ENCODE peak calls at places on chromosomes 2 and 18, in eight cellular contexts. One of them, this sample, is unnamed.

GRCh38 chr2:207045531-207045930 is 106.2 kb downstream of the CPO start:
- DNase-seq in WTC11: no peak
- DNase-seq in EL: no peak
- DNase-seq in progenitor cell of endocrine pancreas: no peak
- DNase-seq in nucleus accumbens: no peak
- DNase-seq in Panc1: no peak
- DNase-seq in iPS-NIHi11: no peak
- DNase-seq in activated T-cell treated with anti-CD3 and anti-CD28 coated beads for 1 hour: no peak
- DNase-seq in this sample: no peak

GRCh38 chr18:36496022-36496421 is 198.5 kb downstream of the FHOD3 start:
- DNase-seq in WTC11: no peak
- DNase-seq in EL: no peak
- DNase-seq in activated T-cell treated with anti-CD3 and anti-CD28 coated beads for 1 hour: no peak
- DNase-seq in progenitor cell of endocrine pancreas: no peak
- DNase-seq in nucleus accumbens: no peak
- DNase-seq in iPS-NIHi11: no peak
- DNase-seq in Panc1: no peak
- DNase-seq in this sample: no peak

GRCh38 chr2:32847734-32848133 is 99.0 kb upstream of the LTBP1 start:
- DNase-seq in activated T-cell treated with anti-CD3 and anti-CD28 coated beads for 1 hour: no peak
- DNase-seq in WTC11: no peak
- DNase-seq in progenitor cell of endocrine pancreas: no peak
- DNase-seq in iPS-NIHi11: no peak
- DNase-seq in Panc1: no peak
- DNase-seq in nucleus accumbens: no peak
- DNase-seq in EL: no peak
- DNase-seq in this sample: no peak

GRCh38 chr18:49400398-49401072 is 59.9 kb downstream of the DYM start:
- DNase-seq in progenitor cell of endocrine pancreas: no peak
- DNase-seq in WTC11: no peak
- DNase-seq in activated T-cell treated with anti-CD3 and anti-CD28 coated beads for 1 hour: no peak
- DNase-seq in Panc1: no peak
- DNase-seq in EL: no peak
- DNase-seq in iPS-NIHi11: no peak
- DNase-seq in nucleus accumbens: no peak
- DNase-seq in this sample: no peak

GRCh38 chr2:104944495-104944894 is 90.6 kb downstream of the POU3F3 start:
- DNase-seq in activated T-cell treated with anti-CD3 and anti-CD28 coated beads for 1 hour: no peak
- DNase-seq in nucleus accumbens: no peak
- DNase-seq in EL: peak
- DNase-seq in Panc1: peak
- DNase-seq in iPS-NIHi11: peak
- DNase-seq in WTC11: peak
- DNase-seq in progenitor cell of endocrine pancreas: no peak
- DNase-seq in this sample: no peak

GRCh38 chr2:196949116-196949515 is 22.6 kb upstream of the PGAP1 start:
- DNase-seq in Panc1: no peak
- DNase-seq in progenitor cell of endocrine pancreas: no peak
- DNase-seq in activated T-cell treated with anti-CD3 and anti-CD28 coated beads for 1 hour: no peak
- DNase-seq in nucleus accumbens: no peak
- DNase-seq in EL: no peak
- DNase-seq in WTC11: no peak
- DNase-seq in iPS-NIHi11: no peak
- DNase-seq in this sample: no peak

GRCh38 chr2:97718942-97719341 is 5.6 kb downstream of the ZAP70 start:
- DNase-seq in WTC11: no peak
- DNase-seq in Panc1: no peak
- DNase-seq in activated T-cell treated with anti-CD3 and anti-CD28 coated beads for 1 hour: no peak
- DNase-seq in progenitor cell of endocrine pancreas: no peak
- DNase-seq in nucleus accumbens: no peak
- DNase-seq in EL: no peak
- DNase-seq in iPS-NIHi11: no peak
- DNase-seq in this sample: no peak

GRCh38 chr2:195498176-195498575 is 158.8 kb upstream of the SLC39A10 start:
- DNase-seq in nucleus accumbens: no peak
- DNase-seq in iPS-NIHi11: peak
- DNase-seq in WTC11: peak
- DNase-seq in activated T-cell treated with anti-CD3 and anti-CD28 coated beads for 1 hour: peak
- DNase-seq in EL: peak
- DNase-seq in Panc1: no peak
- DNase-seq in progenitor cell of endocrine pancreas: no peak
- DNase-seq in this sample: peak

GRCh38 chr2:189293164-189293563 is 113.6 kb upstream of the COL5A2 start:
- DNase-seq in activated T-cell treated with anti-CD3 and anti-CD28 coated beads for 1 hour: no peak
- DNase-seq in WTC11: no peak
- DNase-seq in Panc1: no peak
- DNase-seq in nucleus accumbens: no peak
- DNase-seq in iPS-NIHi11: no peak
- DNase-seq in progenitor cell of endocrine pancreas: no peak
- DNase-seq in EL: peak
- DNase-seq in this sample: no peak

GRCh38 chr18:10410472-10411300 is 43.7 kb upstream of the APCDD1 start:
- DNase-seq in Panc1: no peak
- DNase-seq in nucleus accumbens: no peak
- DNase-seq in WTC11: no peak
- DNase-seq in EL: no peak
- DNase-seq in progenitor cell of endocrine pancreas: no peak
- DNase-seq in activated T-cell treated with anti-CD3 and anti-CD28 coated beads for 1 hour: no peak
- DNase-seq in iPS-NIHi11: no peak
- DNase-seq in this sample: no peak

GRCh38 chr2:109129921-109130725 is 1.1 kb downstream of the SH3RF3 start:
- DNase-seq in activated T-cell treated with anti-CD3 and anti-CD28 coated beads for 1 hour: no peak
- DNase-seq in Panc1: no peak
- DNase-seq in EL: peak
- DNase-seq in progenitor cell of endocrine pancreas: no peak
- DNase-seq in nucleus accumbens: no peak
- DNase-seq in WTC11: no peak
- DNase-seq in iPS-NIHi11: no peak
- DNase-seq in this sample: no peak

GRCh38 chr2:37323176-37323575 is 1.5 kb downstream of the PRKD3 start:
- DNase-seq in iPS-NIHi11: no peak
- DNase-seq in progenitor cell of endocrine pancreas: no peak
- DNase-seq in WTC11: no peak
- DNase-seq in nucleus accumbens: no peak
- DNase-seq in EL: peak
- DNase-seq in activated T-cell treated with anti-CD3 and anti-CD28 coated beads for 1 hour: no peak
- DNase-seq in Panc1: no peak
- DNase-seq in this sample: no peak

GRCh38 chr2:212638694-212639093 is 100.1 kb upstream of the ERBB4 start:
- DNase-seq in progenitor cell of endocrine pancreas: no peak
- DNase-seq in iPS-NIHi11: no peak
- DNase-seq in EL: no peak
- DNase-seq in activated T-cell treated with anti-CD3 and anti-CD28 coated beads for 1 hour: no peak
- DNase-seq in WTC11: no peak
- DNase-seq in Panc1: no peak
- DNase-seq in nucleus accumbens: no peak
- DNase-seq in this sample: no peak

GRCh38 chr2:152298754-152299153 is 36.2 kb upstream of the FMNL2 start:
- DNase-seq in progenitor cell of endocrine pancreas: no peak
- DNase-seq in EL: peak
- DNase-seq in iPS-NIHi11: no peak
- DNase-seq in activated T-cell treated with anti-CD3 and anti-CD28 coated beads for 1 hour: no peak
- DNase-seq in Panc1: no peak
- DNase-seq in nucleus accumbens: no peak
- DNase-seq in WTC11: no peak
- DNase-seq in this sample: no peak

GRCh38 chr18:50906843-50907242 is 27.9 kb downstream of the ME2 start:
- DNase-seq in activated T-cell treated with anti-CD3 and anti-CD28 coated beads for 1 hour: no peak
- DNase-seq in iPS-NIHi11: no peak
- DNase-seq in progenitor cell of endocrine pancreas: no peak
- DNase-seq in nucleus accumbens: no peak
- DNase-seq in EL: no peak
- DNase-seq in Panc1: no peak
- DNase-seq in WTC11: no peak
- DNase-seq in this sample: no peak

GRCh38 chr2:240325654-240326031 is 109.8 kb upstream of the GPC1 start:
- DNase-seq in progenitor cell of endocrine pancreas: no peak
- DNase-seq in Panc1: no peak
- DNase-seq in EL: no peak
- DNase-seq in iPS-NIHi11: no peak
- DNase-seq in WTC11: no peak
- DNase-seq in activated T-cell treated with anti-CD3 and anti-CD28 coated beads for 1 hour: no peak
- DNase-seq in nucleus accumbens: no peak
- DNase-seq in this sample: no peak

GRCh38 chr2:96537066-96537733 is 648 bp downstream of the ARID5A start:
- DNase-seq in nucleus accumbens: no peak
- DNase-seq in EL: peak
- DNase-seq in iPS-NIHi11: no peak
- DNase-seq in activated T-cell treated with anti-CD3 and anti-CD28 coated beads for 1 hour: peak
- DNase-seq in Panc1: no peak
- DNase-seq in progenitor cell of endocrine pancreas: no peak
- DNase-seq in WTC11: peak
- DNase-seq in this sample: no peak

GRCh38 chr2:101440127-101440738 is 34.7 kb downstream of the RFX8 start:
- DNase-seq in WTC11: no peak
- DNase-seq in iPS-NIHi11: no peak
- DNase-seq in progenitor cell of endocrine pancreas: no peak
- DNase-seq in EL: no peak
- DNase-seq in Panc1: no peak
- DNase-seq in nucleus accumbens: no peak
- DNase-seq in activated T-cell treated with anti-CD3 and anti-CD28 coated beads for 1 hour: no peak
- DNase-seq in this sample: no peak

GRCh38 chr2:109447251-109447661 is 166.5 kb downstream of the SEPTIN10 start:
- DNase-seq in activated T-cell treated with anti-CD3 and anti-CD28 coated beads for 1 hour: no peak
- DNase-seq in nucleus accumbens: no peak
- DNase-seq in EL: peak
- DNase-seq in progenitor cell of endocrine pancreas: no peak
- DNase-seq in iPS-NIHi11: no peak
- DNase-seq in Panc1: no peak
- DNase-seq in WTC11: no peak
- DNase-seq in this sample: no peak

GRCh38 chr2:111168528-111168929 is 47.8 kb downstream of the BCL2L11 start:
- DNase-seq in progenitor cell of endocrine pancreas: no peak
- DNase-seq in nucleus accumbens: no peak
- DNase-seq in Panc1: peak
- DNase-seq in EL: peak
- DNase-seq in activated T-cell treated with anti-CD3 and anti-CD28 coated beads for 1 hour: peak
- DNase-seq in WTC11: no peak
- DNase-seq in iPS-NIHi11: no peak
- DNase-seq in this sample: no peak

GRCh38 chr2:68417931-68418330 is 49.2 kb downstream of the FBXO48 start:
- DNase-seq in Panc1: no peak
- DNase-seq in WTC11: no peak
- DNase-seq in nucleus accumbens: no peak
- DNase-seq in iPS-NIHi11: no peak
- DNase-seq in activated T-cell treated with anti-CD3 and anti-CD28 coated beads for 1 hour: no peak
- DNase-seq in progenitor cell of endocrine pancreas: no peak
- DNase-seq in EL: no peak
- DNase-seq in this sample: no peak

GRCh38 chr2:197786010-197786877 is 1.1 kb upstream of the BOLL start:
- DNase-seq in nucleus accumbens: no peak
- DNase-seq in EL: peak
- DNase-seq in iPS-NIHi11: peak
- DNase-seq in Panc1: no peak
- DNase-seq in progenitor cell of endocrine pancreas: peak
- DNase-seq in activated T-cell treated with anti-CD3 and anti-CD28 coated beads for 1 hour: peak
- DNase-seq in WTC11: peak
- DNase-seq in this sample: peak

GRCh38 chr2:102826904-102827303 is 65.1 kb downstream of the TMEM182 start:
- DNase-seq in iPS-NIHi11: peak
- DNase-seq in activated T-cell treated with anti-CD3 and anti-CD28 coated beads for 1 hour: no peak
- DNase-seq in EL: peak
- DNase-seq in nucleus accumbens: no peak
- DNase-seq in Panc1: no peak
- DNase-seq in WTC11: no peak
- DNase-seq in progenitor cell of endocrine pancreas: no peak
- DNase-seq in this sample: no peak

GRCh38 chr18:13221821-13222220 is 3.3 kb downstream of the LDLRAD4 start:
- DNase-seq in Panc1: no peak
- DNase-seq in nucleus accumbens: no peak
- DNase-seq in EL: no peak
- DNase-seq in activated T-cell treated with anti-CD3 and anti-CD28 coated beads for 1 hour: no peak
- DNase-seq in iPS-NIHi11: no peak
- DNase-seq in progenitor cell of endocrine pancreas: no peak
- DNase-seq in WTC11: no peak
- DNase-seq in this sample: no peak